ENCODE peak calls at places on chromosome 10, in five cellular contexts. Z, F, L, K and C are unnamed samples.

GRCh38 chr10:93598157-93598556 is 2.9 kb downstream of the RBP4 start:
- DNase-seq in K (no peak), F (no peak), L (no peak), Z (no peak), C (no peak)

GRCh38 chr10:69475433-69475830 is 24.2 kb downstream of the TSPAN15 start:
- DNase-seq in L (no peak), Z (no peak), F (no peak), K (no peak), C (no peak)

GRCh38 chr10:79003183-79004100 is 65.3 kb upstream of the ZMIZ1 start:
- DNase-seq in Z (no peak), F (no peak), L (peak; percentile 76), K (no peak), C (no peak)

GRCh38 chr10:102420443-102420809 is 210 bp upstream of the FBXL15 start:
- DNase-seq in Z (no peak), F (no peak), K (no peak), L (peak; percentile 80), C (no peak)

GRCh38 chr10:128895473-128895872 is 571.6 kb upstream of the MGMT start:
- DNase-seq in F (no peak), K (no peak), Z (no peak), L (no peak), C (no peak)

GRCh38 chr10:13352519-13352918 is 4.4 kb upstream of the SEPHS1 start:
- DNase-seq in K (no peak), L (no peak), Z (no peak), F (no peak), C (no peak)

GRCh38 chr10:9875353-9875752 is 1142.3 kb upstream of the CELF2 start:
- DNase-seq in F (no peak), L (no peak), K (no peak), Z (no peak), C (peak; percentile 15)

GRCh38 chr10:23063387-23064287 is 31.7 kb upstream of the MSRB2 start:
- DNase-seq in Z (peak; percentile 37), F (no peak), K (no peak), L (no peak), C (no peak)

GRCh38 chr10:3424102-3424803 is 251.7 kb upstream of the PITRM1 start:
- DNase-seq in L (peak; percentile 41), Z (no peak), F (peak; percentile 28), K (no peak), C (no peak)

GRCh38 chr10:13891542-13892431 is 305.0 kb downstream of the PRPF18 start:
- DNase-seq in L (peak; percentile 93), K (no peak), Z (no peak), F (no peak), C (no peak)

GRCh38 chr10:30313579-30314376 is 35.3 kb downstream of the MTPAP start:
- DNase-seq in Z (no peak), F (no peak), L (peak; percentile 9), K (no peak), C (no peak)

GRCh38 chr10:128631801-128632241 is 505.6 kb upstream of the MKI67 start:
- DNase-seq in F (peak; percentile 35), L (peak; percentile 36), K (no peak), Z (no peak), C (peak; percentile 18)

GRCh38 chr10:18875480-18875879 is 173.1 kb upstream of the MALRD1 start:
- DNase-seq in K (no peak), F (no peak), Z (no peak), L (no peak), C (no peak)

GRCh38 chr10:75658915-75659314 is 227.5 kb downstream of the LRMDA start:
- DNase-seq in Z (no peak), L (no peak), F (no peak), K (no peak), C (no peak)

GRCh38 chr10:103767756-103768155 is 87.6 kb downstream of the SH3PXD2A start:
- DNase-seq in F (no peak), K (no peak), L (no peak), Z (no peak), C (no peak)

GRCh38 chr10:125820705-125821104 is 2.4 kb downstream of the UROS start:
- DNase-seq in K (peak; percentile 23), Z (no peak), F (no peak), L (no peak), C (no peak)

GRCh38 chr10:14953452-14954000 is 370 bp downstream of the DCLRE1C start:
- DNase-seq in F (peak; percentile 22), L (peak; percentile 76), Z (peak; percentile 79), K (peak; percentile 40), C (peak; percentile 41)

GRCh38 chr10:50807851-50808776 is 68.4 kb downstream of the ASAH2B start:
- DNase-seq in L (no peak), F (no peak), Z (no peak), K (no peak), C (no peak)

GRCh38 chr10:93098816-93099215 is 25.1 kb downstream of the CYP26A1 start:
- DNase-seq in Z (no peak), L (no peak), F (no peak), K (no peak), C (no peak)

GRCh38 chr10:4354382-4354812 is 471.6 kb upstream of the AKR1E2 start:
- DNase-seq in L (no peak), Z (no peak), F (peak; percentile 88), K (no peak), C (peak; percentile 13)

GRCh38 chr10:988667-989545 is 672 bp downstream of the GTPBP4 start:
- DNase-seq in Z (no peak), F (no peak), K (no peak), L (no peak), C (no peak)

DNA sequence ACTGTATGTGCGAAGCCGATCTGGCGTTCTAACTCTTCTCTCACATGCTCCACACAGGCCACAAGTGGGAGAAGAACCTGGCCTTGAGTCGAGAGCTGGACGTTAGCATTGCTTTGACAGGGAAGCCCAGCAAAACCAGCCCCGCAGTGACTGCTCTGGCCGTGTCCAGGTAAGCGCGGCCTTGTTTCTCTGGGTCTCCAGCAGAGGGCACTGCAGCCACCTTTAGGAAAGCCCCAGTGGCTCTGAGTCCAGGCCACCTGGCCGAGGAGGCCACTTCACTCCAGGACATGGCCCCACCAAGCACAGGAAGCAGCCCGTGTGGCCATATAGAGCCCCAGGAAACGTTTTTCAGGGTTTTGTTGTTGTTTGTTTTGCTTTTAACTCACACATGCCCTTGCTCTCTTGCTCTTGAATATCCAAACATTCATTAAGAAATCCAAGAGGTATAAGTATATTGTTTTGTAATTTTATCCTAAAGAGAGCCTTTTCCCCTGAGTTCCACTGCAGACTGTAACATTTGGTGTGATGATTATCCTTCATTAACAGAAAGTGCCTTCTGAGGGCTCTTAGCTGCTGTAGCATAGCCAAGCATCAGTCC is 41.8 kb upstream of the LRRC18 start:
- DNase-seq in Z (peak; percentile 92), L (peak; percentile 85), K (no peak), F (peak; percentile 42), C (peak; percentile 71)
- TF ChIP-seq JUND in Z (peak; percentile 40), L (no peak), K (no peak), F (no peak), C (no peak)

DNA sequence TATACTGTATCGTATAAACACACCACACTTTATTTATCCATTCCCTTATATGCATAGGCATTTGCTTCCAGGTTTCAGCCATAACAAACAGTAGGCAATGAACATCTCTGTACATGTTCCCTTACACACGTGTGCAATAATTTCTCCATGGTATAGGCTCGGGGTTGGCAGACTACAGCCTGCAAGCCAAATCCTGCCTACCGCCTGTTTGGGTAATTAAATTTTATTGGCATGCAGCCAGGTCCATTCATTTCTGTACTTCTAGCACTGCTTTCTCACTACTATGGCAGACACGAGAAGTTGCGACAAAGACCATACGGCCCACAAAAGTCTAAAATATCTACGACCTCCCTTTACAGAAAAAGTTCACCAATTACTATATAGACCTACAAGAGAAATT is 100.7 kb downstream of the FGFR2 start:
- DNase-seq in K (no peak), F (no peak), L (peak; percentile 55), Z (no peak), C (peak; percentile 48)
- TF ChIP-seq JUND in K (no peak), F (no peak), L (no peak), Z (no peak), C (no peak)

DNA sequence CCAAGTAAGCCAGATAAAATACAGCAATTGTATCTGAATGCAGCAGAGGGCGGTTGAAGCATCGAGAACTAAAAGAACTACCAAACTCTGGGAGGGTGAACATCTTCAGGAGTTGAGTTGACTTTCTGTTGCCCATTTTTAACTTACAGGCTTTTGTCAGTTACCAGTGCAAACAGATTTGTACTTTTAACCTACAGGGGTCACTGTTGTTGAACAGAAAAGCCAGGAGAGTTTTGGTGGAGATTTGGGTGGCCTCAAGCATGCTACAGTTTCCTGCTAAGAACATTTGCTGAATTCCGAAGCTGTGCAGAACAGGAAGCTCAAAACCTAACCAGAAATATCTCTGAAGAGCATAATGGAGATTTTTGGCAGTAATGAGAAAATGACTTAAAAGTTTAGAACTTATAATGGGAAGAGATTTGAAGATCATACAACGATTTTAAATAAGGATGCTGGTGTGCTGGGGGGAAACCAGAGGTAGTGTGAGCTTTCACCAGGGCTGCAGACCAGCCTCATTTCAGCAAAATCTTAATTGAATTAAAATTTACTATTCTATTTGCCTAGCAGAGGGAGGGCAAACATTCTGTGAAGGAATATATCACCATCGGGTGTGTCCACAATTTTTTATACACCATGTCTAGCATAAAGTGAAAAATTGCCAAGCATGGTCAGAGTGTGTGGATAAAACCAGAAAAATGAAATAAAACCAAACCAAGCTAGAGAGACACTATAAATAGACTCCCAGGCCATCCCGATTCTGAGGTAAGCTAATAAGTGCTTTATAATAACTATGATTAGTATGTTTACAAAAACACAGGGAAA is 208.6 kb upstream of the CCDC6 start:
- DNase-seq in Z (peak; percentile 19), L (peak; percentile 14), F (peak; percentile 29), K (no peak), C (peak; percentile 32)
- TF ChIP-seq JUND in Z (no peak), L (no peak), F (no peak), K (no peak), C (no peak)

GRCh38 chr10:85547460-85548023 is 819.1 kb downstream of the GRID1 start:
- DNase-seq in K (no peak), F (no peak), L (no peak), Z (no peak), C (peak; percentile 9)

GRCh38 chr10:85544956-85545355 is 821.6 kb downstream of the GRID1 start:
- DNase-seq in F (no peak), K (no peak), L (no peak), Z (no peak), C (no peak)

GRCh38 chr10:85545874-85546273 is 820.7 kb downstream of the GRID1 start:
- DNase-seq in K (no peak), Z (no peak), L (no peak), F (no peak), C (no peak)

GRCh38 chr10:85542936-85543730 is 823.5 kb downstream of the GRID1 start:
- DNase-seq in F (no peak), Z (no peak), L (no peak), K (no peak), C (no peak)

GRCh38 chr10:85548038-85548437 is 818.6 kb downstream of the GRID1 start:
- DNase-seq in K (peak; percentile 35), L (peak; percentile 21), Z (no peak), F (peak; percentile 52), C (peak; percentile 84)
- TF ChIP-seq JUND in K (no peak), L (no peak), Z (no peak), F (no peak), C (no peak)

GRCh38 chr10:67277402-67277801 is 351.6 kb downstream of the LRRTM3 start:
- DNase-seq in Z (no peak), F (no peak), L (no peak), K (no peak), C (no peak)
- TF ChIP-seq JUND in Z (no peak), F (no peak), L (no peak), K (no peak), C (no peak)

GRCh38 chr10:5498791-5499492 is 428 bp downstream of the CALML5 start:
- DNase-seq in K (no peak), L (no peak), Z (no peak), F (no peak), C (no peak)
- TF ChIP-seq JUND in K (no peak), L (no peak), Z (no peak), F (no peak), C (no peak)